ENCODE peak calls at places on chromosomes 3 and 15, in eight cellular contexts. One of them, this sample, is unnamed.

GRCh38 chr15:80474751-80475295 is 70.6 kb downstream of the ARNT2 start:
- DNase-seq in endodermal cell: no peak
- DNase-seq in kidney tubule cell: no peak
- DNase-seq in posterior cingulate gyrus: no peak
- DNase-seq in stimulated activated CD8-positive, alpha-beta memory T cell treated with anti-CD3 and anti-CD28 coated beads, Interleukin-4, amount 100 ng/mL, for 24 hours: no peak
- DNase-seq in cerebellar cortex: no peak
- DNase-seq in body of pancreas: no peak
- DNase-seq in H9: no peak
- DNase-seq in this sample: no peak

GRCh38 chr3:38649500-38650247 is at the start of gene SCN5A:
- DNase-seq in endodermal cell: peak
- DNase-seq in body of pancreas: peak
- DNase-seq in kidney tubule cell: peak
- DNase-seq in stimulated activated CD8-positive, alpha-beta memory T cell treated with anti-CD3 and anti-CD28 coated beads, Interleukin-4, amount 100 ng/mL, for 24 hours: peak
- DNase-seq in cerebellar cortex: no peak
- DNase-seq in posterior cingulate gyrus: no peak
- DNase-seq in H9: peak
- DNase-seq in this sample: no peak

GRCh38 chr15:82132742-82133141 is 86.9 kb upstream of the MEX3B start:
- DNase-seq in posterior cingulate gyrus: no peak
- DNase-seq in endodermal cell: no peak
- DNase-seq in kidney tubule cell: peak
- DNase-seq in H9: no peak
- DNase-seq in body of pancreas: no peak
- DNase-seq in stimulated activated CD8-positive, alpha-beta memory T cell treated with anti-CD3 and anti-CD28 coated beads, Interleukin-4, amount 100 ng/mL, for 24 hours: no peak
- DNase-seq in cerebellar cortex: no peak
- DNase-seq in this sample: no peak

GRCh38 chr15:59313703-59314332 is 58.9 kb downstream of the MYO1E start:
- DNase-seq in stimulated activated CD8-positive, alpha-beta memory T cell treated with anti-CD3 and anti-CD28 coated beads, Interleukin-4, amount 100 ng/mL, for 24 hours: no peak
- DNase-seq in body of pancreas: peak
- DNase-seq in endodermal cell: peak
- DNase-seq in H9: no peak
- DNase-seq in kidney tubule cell: peak
- DNase-seq in cerebellar cortex: no peak
- DNase-seq in posterior cingulate gyrus: peak
- DNase-seq in this sample: no peak

GRCh38 chr3:128432301-128432897 is 34.3 kb downstream of the DNAJB8 start:
- DNase-seq in endodermal cell: peak
- DNase-seq in H9: peak
- DNase-seq in cerebellar cortex: no peak
- DNase-seq in kidney tubule cell: no peak
- DNase-seq in stimulated activated CD8-positive, alpha-beta memory T cell treated with anti-CD3 and anti-CD28 coated beads, Interleukin-4, amount 100 ng/mL, for 24 hours: no peak
- DNase-seq in posterior cingulate gyrus: no peak
- DNase-seq in body of pancreas: no peak
- DNase-seq in this sample: no peak

GRCh38 chr3:161500057-161500836 is 3.6 kb downstream of the OTOL1 start:
- DNase-seq in body of pancreas: no peak
- DNase-seq in endodermal cell: no peak
- DNase-seq in cerebellar cortex: no peak
- DNase-seq in H9: no peak
- DNase-seq in stimulated activated CD8-positive, alpha-beta memory T cell treated with anti-CD3 and anti-CD28 coated beads, Interleukin-4, amount 100 ng/mL, for 24 hours: no peak
- DNase-seq in kidney tubule cell: peak
- DNase-seq in posterior cingulate gyrus: no peak
- DNase-seq in this sample: no peak

GRCh38 chr3:106332884-106333283 is 464.1 kb upstream of the CBLB start:
- DNase-seq in endodermal cell: peak
- DNase-seq in posterior cingulate gyrus: no peak
- DNase-seq in H9: peak
- DNase-seq in body of pancreas: no peak
- DNase-seq in cerebellar cortex: no peak
- DNase-seq in kidney tubule cell: peak
- DNase-seq in stimulated activated CD8-positive, alpha-beta memory T cell treated with anti-CD3 and anti-CD28 coated beads, Interleukin-4, amount 100 ng/mL, for 24 hours: peak
- DNase-seq in this sample: no peak

GRCh38 chr3:54781728-54782127 is 146.1 kb downstream of the LRTM1 start:
- DNase-seq in cerebellar cortex: no peak
- DNase-seq in endodermal cell: peak
- DNase-seq in body of pancreas: no peak
- DNase-seq in stimulated activated CD8-positive, alpha-beta memory T cell treated with anti-CD3 and anti-CD28 coated beads, Interleukin-4, amount 100 ng/mL, for 24 hours: no peak
- DNase-seq in H9: no peak
- DNase-seq in kidney tubule cell: no peak
- DNase-seq in posterior cingulate gyrus: no peak
- DNase-seq in this sample: no peak

GRCh38 chr15:85681391-85681790 is 113.3 kb downstream of the KLHL25 start:
- DNase-seq in cerebellar cortex: no peak
- DNase-seq in kidney tubule cell: no peak
- DNase-seq in stimulated activated CD8-positive, alpha-beta memory T cell treated with anti-CD3 and anti-CD28 coated beads, Interleukin-4, amount 100 ng/mL, for 24 hours: no peak
- DNase-seq in endodermal cell: no peak
- DNase-seq in H9: no peak
- DNase-seq in posterior cingulate gyrus: no peak
- DNase-seq in body of pancreas: no peak
- DNase-seq in this sample: no peak

GRCh38 chr3:171842864-171843511 is at the start of gene TMEM212:
- DNase-seq in kidney tubule cell: peak
- DNase-seq in H9: no peak
- DNase-seq in cerebellar cortex: no peak
- DNase-seq in endodermal cell: no peak
- DNase-seq in posterior cingulate gyrus: no peak
- DNase-seq in stimulated activated CD8-positive, alpha-beta memory T cell treated with anti-CD3 and anti-CD28 coated beads, Interleukin-4, amount 100 ng/mL, for 24 hours: no peak
- DNase-seq in body of pancreas: no peak
- DNase-seq in this sample: no peak

GRCh38 chr15:56042982-56043980 is 49.9 kb upstream of the NEDD4 start:
- DNase-seq in cerebellar cortex: no peak
- DNase-seq in stimulated activated CD8-positive, alpha-beta memory T cell treated with anti-CD3 and anti-CD28 coated beads, Interleukin-4, amount 100 ng/mL, for 24 hours: no peak
- DNase-seq in kidney tubule cell: no peak
- DNase-seq in body of pancreas: no peak
- DNase-seq in H9: no peak
- DNase-seq in endodermal cell: no peak
- DNase-seq in posterior cingulate gyrus: no peak
- DNase-seq in this sample: no peak

GRCh38 chr15:65793813-65794104 is 1.7 kb upstream of the DENND4A start:
- DNase-seq in kidney tubule cell: no peak
- DNase-seq in stimulated activated CD8-positive, alpha-beta memory T cell treated with anti-CD3 and anti-CD28 coated beads, Interleukin-4, amount 100 ng/mL, for 24 hours: no peak
- DNase-seq in body of pancreas: no peak
- DNase-seq in H9: no peak
- DNase-seq in posterior cingulate gyrus: no peak
- DNase-seq in cerebellar cortex: no peak
- DNase-seq in endodermal cell: no peak
- DNase-seq in this sample: no peak

GRCh38 chr3:160372780-160373179 is 26.2 kb downstream of the IFT80 start:
- DNase-seq in endodermal cell: no peak
- DNase-seq in body of pancreas: no peak
- DNase-seq in stimulated activated CD8-positive, alpha-beta memory T cell treated with anti-CD3 and anti-CD28 coated beads, Interleukin-4, amount 100 ng/mL, for 24 hours: no peak
- DNase-seq in kidney tubule cell: no peak
- DNase-seq in H9: no peak
- DNase-seq in cerebellar cortex: no peak
- DNase-seq in posterior cingulate gyrus: no peak
- DNase-seq in this sample: no peak

GRCh38 chr15:63830113-63830512 is 3.6 kb downstream of the HERC1 start:
- DNase-seq in stimulated activated CD8-positive, alpha-beta memory T cell treated with anti-CD3 and anti-CD28 coated beads, Interleukin-4, amount 100 ng/mL, for 24 hours: no peak
- DNase-seq in H9: no peak
- DNase-seq in posterior cingulate gyrus: no peak
- DNase-seq in kidney tubule cell: no peak
- DNase-seq in endodermal cell: no peak
- DNase-seq in body of pancreas: no peak
- DNase-seq in cerebellar cortex: no peak
- DNase-seq in this sample: no peak

GRCh38 chr15:95843241-95843851 is 487.2 kb upstream of the NR2F2 start:
- DNase-seq in kidney tubule cell: no peak
- DNase-seq in body of pancreas: no peak
- DNase-seq in posterior cingulate gyrus: no peak
- DNase-seq in endodermal cell: no peak
- DNase-seq in cerebellar cortex: no peak
- DNase-seq in H9: no peak
- DNase-seq in stimulated activated CD8-positive, alpha-beta memory T cell treated with anti-CD3 and anti-CD28 coated beads, Interleukin-4, amount 100 ng/mL, for 24 hours: no peak
- DNase-seq in this sample: no peak

GRCh38 chr3:100075731-100076543 is 38.4 kb downstream of the FILIP1L start:
- DNase-seq in H9: no peak
- DNase-seq in body of pancreas: no peak
- DNase-seq in cerebellar cortex: no peak
- DNase-seq in kidney tubule cell: no peak
- DNase-seq in endodermal cell: no peak
- DNase-seq in posterior cingulate gyrus: no peak
- DNase-seq in stimulated activated CD8-positive, alpha-beta memory T cell treated with anti-CD3 and anti-CD28 coated beads, Interleukin-4, amount 100 ng/mL, for 24 hours: no peak
- DNase-seq in this sample: no peak

GRCh38 chr3:143430582-143430981 is 311.0 kb downstream of the CHST2 start:
- DNase-seq in stimulated activated CD8-positive, alpha-beta memory T cell treated with anti-CD3 and anti-CD28 coated beads, Interleukin-4, amount 100 ng/mL, for 24 hours: no peak
- DNase-seq in cerebellar cortex: no peak
- DNase-seq in H9: no peak
- DNase-seq in posterior cingulate gyrus: no peak
- DNase-seq in kidney tubule cell: no peak
- DNase-seq in endodermal cell: no peak
- DNase-seq in body of pancreas: no peak
- DNase-seq in this sample: no peak

GRCh38 chr15:90101969-90102890 is at the start of gene IDH2:
- DNase-seq in stimulated activated CD8-positive, alpha-beta memory T cell treated with anti-CD3 and anti-CD28 coated beads, Interleukin-4, amount 100 ng/mL, for 24 hours: peak
- DNase-seq in posterior cingulate gyrus: peak
- DNase-seq in cerebellar cortex: peak
- DNase-seq in endodermal cell: peak
- DNase-seq in kidney tubule cell: peak
- DNase-seq in H9: peak
- DNase-seq in body of pancreas: peak
- DNase-seq in this sample: peak

GRCh38 chr3:110533089-110533488 is 538.5 kb upstream of the NECTIN3 start:
- DNase-seq in body of pancreas: peak
- DNase-seq in endodermal cell: no peak
- DNase-seq in stimulated activated CD8-positive, alpha-beta memory T cell treated with anti-CD3 and anti-CD28 coated beads, Interleukin-4, amount 100 ng/mL, for 24 hours: no peak
- DNase-seq in H9: no peak
- DNase-seq in cerebellar cortex: no peak
- DNase-seq in posterior cingulate gyrus: no peak
- DNase-seq in kidney tubule cell: no peak
- DNase-seq in this sample: no peak

GRCh38 chr3:70973558-70973957 is 610.0 kb downstream of the FOXP1 start:
- DNase-seq in cerebellar cortex: no peak
- DNase-seq in body of pancreas: no peak
- DNase-seq in kidney tubule cell: peak
- DNase-seq in stimulated activated CD8-positive, alpha-beta memory T cell treated with anti-CD3 and anti-CD28 coated beads, Interleukin-4, amount 100 ng/mL, for 24 hours: no peak
- DNase-seq in H9: no peak
- DNase-seq in endodermal cell: no peak
- DNase-seq in posterior cingulate gyrus: no peak
- DNase-seq in this sample: no peak

GRCh38 chr3:178159691-178160090 is 376.5 kb upstream of the KCNMB2 start:
- DNase-seq in stimulated activated CD8-positive, alpha-beta memory T cell treated with anti-CD3 and anti-CD28 coated beads, Interleukin-4, amount 100 ng/mL, for 24 hours: no peak
- DNase-seq in body of pancreas: no peak
- DNase-seq in kidney tubule cell: no peak
- DNase-seq in endodermal cell: no peak
- DNase-seq in posterior cingulate gyrus: no peak
- DNase-seq in cerebellar cortex: no peak
- DNase-seq in H9: no peak
- DNase-seq in this sample: no peak

GRCh38 chr3:177421176-177421782 is 224.0 kb upstream of the TBL1XR1 start:
- DNase-seq in H9: no peak
- DNase-seq in posterior cingulate gyrus: no peak
- DNase-seq in cerebellar cortex: no peak
- DNase-seq in body of pancreas: no peak
- DNase-seq in stimulated activated CD8-positive, alpha-beta memory T cell treated with anti-CD3 and anti-CD28 coated beads, Interleukin-4, amount 100 ng/mL, for 24 hours: no peak
- DNase-seq in endodermal cell: no peak
- DNase-seq in kidney tubule cell: no peak
- DNase-seq in this sample: no peak

GRCh38 chr3:107668398-107668797 is 145.6 kb downstream of the BBX start:
- DNase-seq in H9: no peak
- DNase-seq in endodermal cell: no peak
- DNase-seq in posterior cingulate gyrus: no peak
- DNase-seq in body of pancreas: no peak
- DNase-seq in stimulated activated CD8-positive, alpha-beta memory T cell treated with anti-CD3 and anti-CD28 coated beads, Interleukin-4, amount 100 ng/mL, for 24 hours: no peak
- DNase-seq in cerebellar cortex: no peak
- DNase-seq in kidney tubule cell: no peak
- DNase-seq in this sample: no peak

GRCh38 chr15:43518073-43518761 is 809 bp downstream of the MAP1A start:
- DNase-seq in H9: peak
- DNase-seq in stimulated activated CD8-positive, alpha-beta memory T cell treated with anti-CD3 and anti-CD28 coated beads, Interleukin-4, amount 100 ng/mL, for 24 hours: no peak
- DNase-seq in body of pancreas: no peak
- DNase-seq in endodermal cell: peak
- DNase-seq in cerebellar cortex: peak
- DNase-seq in kidney tubule cell: no peak
- DNase-seq in posterior cingulate gyrus: peak
- DNase-seq in this sample: peak

GRCh38 chr3:103711670-103712069 is 1276.9 kb downstream of the ZPLD1 start:
- DNase-seq in posterior cingulate gyrus: no peak
- DNase-seq in H9: no peak
- DNase-seq in kidney tubule cell: no peak
- DNase-seq in body of pancreas: no peak
- DNase-seq in stimulated activated CD8-positive, alpha-beta memory T cell treated with anti-CD3 and anti-CD28 coated beads, Interleukin-4, amount 100 ng/mL, for 24 hours: no peak
- DNase-seq in endodermal cell: no peak
- DNase-seq in cerebellar cortex: no peak
- DNase-seq in this sample: no peak

GRCh38 chr15:100170280-100170654 is 171.5 kb downstream of the ADAMTS17 start:
- DNase-seq in H9: no peak
- DNase-seq in kidney tubule cell: no peak
- DNase-seq in stimulated activated CD8-positive, alpha-beta memory T cell treated with anti-CD3 and anti-CD28 coated beads, Interleukin-4, amount 100 ng/mL, for 24 hours: peak
- DNase-seq in body of pancreas: no peak
- DNase-seq in posterior cingulate gyrus: no peak
- DNase-seq in cerebellar cortex: no peak
- DNase-seq in endodermal cell: peak
- DNase-seq in this sample: no peak

GRCh38 chr15:33059184-33059583 is 135.3 kb downstream of the FMN1 start:
- DNase-seq in stimulated activated CD8-positive, alpha-beta memory T cell treated with anti-CD3 and anti-CD28 coated beads, Interleukin-4, amount 100 ng/mL, for 24 hours: no peak
- DNase-seq in endodermal cell: no peak
- DNase-seq in H9: no peak
- DNase-seq in cerebellar cortex: no peak
- DNase-seq in posterior cingulate gyrus: no peak
- DNase-seq in kidney tubule cell: no peak
- DNase-seq in body of pancreas: no peak
- DNase-seq in this sample: no peak

GRCh38 chr15:96052572-96053038 is 277.9 kb upstream of the NR2F2 start:
- DNase-seq in stimulated activated CD8-positive, alpha-beta memory T cell treated with anti-CD3 and anti-CD28 coated beads, Interleukin-4, amount 100 ng/mL, for 24 hours: no peak
- DNase-seq in H9: no peak
- DNase-seq in posterior cingulate gyrus: no peak
- DNase-seq in endodermal cell: peak
- DNase-seq in cerebellar cortex: no peak
- DNase-seq in kidney tubule cell: no peak
- DNase-seq in body of pancreas: no peak
- DNase-seq in this sample: no peak

This sample was measured in G401.